ENCODE peak calls at places on chromosomes 6 and 20, in eight cellular contexts. G is astrocyte of the spinal cord, J is H9, W is right atrium auricular region, A is fibroblast of the aortic adventitia, D is foreskin fibroblast, N is AG04450, U is fibroblast of lung. H is an unnamed sample.

GRCh38 chr6:22448311-22448711 is 121.1 kb upstream of the HDGFL1 start:
- DNase-seq in W (no peak), D (peak), A (peak), J (no peak), U (peak), G (peak), N (peak), H (peak)

GRCh38 chr6:1336246-1336843 is 24.4 kb downstream of the FOXQ1 start:
- DNase-seq in J (peak), D (no peak), N (no peak), W (no peak), U (no peak), G (no peak), A (no peak), H (no peak)

GRCh38 chr6:34065470-34066283 is 80.2 kb downstream of the GRM4 start:
- DNase-seq in J (no peak), D (no peak), A (peak), U (no peak), W (no peak), G (no peak), N (no peak), H (no peak)

GRCh38 chr20:1390552-1391403 is 2.1 kb downstream of the FKBP1A start:
- DNase-seq in G (no peak), A (no peak), W (no peak), N (no peak), D (no peak), U (no peak), J (no peak), H (no peak)

GRCh38 chr6:20483902-20484497 is 50.3 kb upstream of the CDKAL1 start:
- DNase-seq in D (peak), N (no peak), G (no peak), U (no peak), W (no peak), J (no peak), A (no peak), H (no peak)

GRCh38 chr6:125639621-125640020 is 109.8 kb upstream of the HEY2 start:
- DNase-seq in W (no peak), U (no peak), D (no peak), A (no peak), J (no peak), N (no peak), G (no peak), H (no peak)

GRCh38 chr6:36692220-36692619 is 5.4 kb upstream of the RAB44 start:
- DNase-seq in U (no peak), A (no peak), J (no peak), W (no peak), G (no peak), N (no peak), D (no peak), H (no peak)

GRCh38 chr6:140923048-140923447 is 1209.7 kb upstream of the GJE1 start:
- DNase-seq in A (peak), G (peak), N (no peak), U (no peak), W (no peak), J (no peak), D (no peak), H (no peak)

GRCh38 chr20:46757754-46758678 is 48.6 kb downstream of the SLC2A10 start:
- DNase-seq in J (peak), D (peak), A (peak), W (no peak), G (peak), N (no peak), U (peak), H (no peak)

GRCh38 chr20:10125757-10126156 is 91.0 kb downstream of the ANKEF1 start:
- DNase-seq in A (peak), N (no peak), G (peak), D (peak), W (no peak), J (no peak), U (peak), H (no peak)

GRCh38 chr6:25219581-25220249 is 59.5 kb upstream of the CARMIL1 start:
- DNase-seq in J (no peak), U (no peak), A (no peak), W (no peak), D (no peak), N (no peak), G (no peak), H (no peak)

GRCh38 chr6:155495011-155495768 is 39.6 kb upstream of the NOX3 start:
- DNase-seq in N (peak), U (peak), D (peak), G (peak), J (peak), W (peak), A (peak), H (peak)

GRCh38 chr20:58800134-58800650 is 50.5 kb downstream of the GNAS-AS1 start:
- DNase-seq in A (no peak), D (no peak), U (peak), G (no peak), W (no peak), N (no peak), J (no peak), H (no peak)

GRCh38 chr6:41637179-41638001 is 878 bp upstream of the MDFI start:
- DNase-seq in D (no peak), U (no peak), A (no peak), G (no peak), N (no peak), W (no peak), J (peak), H (no peak)

GRCh38 chr6:90296346-90297123 is at the start of gene BACH2:
- DNase-seq in G (peak), D (peak), N (peak), U (peak), J (peak), W (peak), A (peak), H (peak)

GRCh38 chr6:139577991-139578604 is 203.7 kb upstream of the CITED2 start:
- DNase-seq in W (no peak), J (no peak), D (peak), G (peak), A (peak), N (peak), U (peak), H (peak)

GRCh38 chr20:9156529-9157280 is 87.8 kb downstream of the PLCB4 start:
- DNase-seq in U (no peak), D (no peak), G (no peak), N (no peak), A (no peak), W (no peak), J (no peak), H (no peak)

GRCh38 chr6:167303660-167304625 is 12.8 kb downstream of the UNC93A start:
- DNase-seq in A (no peak), N (no peak), D (no peak), W (no peak), J (no peak), U (no peak), G (no peak), H (no peak)

GRCh38 chr6:156778615-156779205 is 1.5 kb downstream of the ARID1B start:
- DNase-seq in G (peak), U (peak), W (no peak), N (no peak), J (peak), D (peak), A (peak), H (no peak)

GRCh38 chr6:13847651-13848050 is 33.3 kb upstream of the MCUR1 start:
- DNase-seq in U (no peak), J (peak), G (no peak), D (no peak), A (no peak), W (no peak), N (no peak), H (no peak)

GRCh38 chr6:157227202-157228166 is 95.8 kb downstream of the TMEM242 start:
- DNase-seq in G (no peak), U (no peak), N (no peak), W (peak), J (no peak), A (no peak), D (no peak), H (no peak)

GRCh38 chr6:70281923-70282902 is 20.7 kb downstream of the COL9A1 start:
- DNase-seq in W (no peak), A (no peak), U (no peak), G (no peak), N (no peak), J (peak), D (no peak), H (no peak)

GRCh38 chr6:46927066-46927465 is 5.3 kb upstream of the ADGRF5 start:
- DNase-seq in W (no peak), N (no peak), J (no peak), A (peak), G (no peak), U (peak), D (no peak), H (no peak)

GRCh38 chr20:61813791-61814190 is 251.9 kb downstream of the TAF4 start:
- DNase-seq in W (no peak), D (no peak), U (no peak), G (no peak), J (no peak), N (no peak), A (no peak), H (no peak)

GRCh38 chr6:45253457-45253856 is 74.7 kb upstream of the RUNX2 start:
- DNase-seq in U (no peak), N (no peak), D (no peak), J (no peak), A (no peak), W (no peak), G (no peak), H (no peak)

GRCh38 chr20:45229264-45230056 is 8.3 kb downstream of the SEMG2 start:
- DNase-seq in J (peak), W (no peak), A (no peak), D (no peak), N (no peak), G (no peak), U (no peak), H (no peak)

GRCh38 chr6:37783025-37783825 is 36.3 kb upstream of the ZFAND3 start:
- DNase-seq in G (peak), D (no peak), J (peak), N (no peak), W (no peak), U (peak), A (peak), H (no peak)

GRCh38 chr20:44495257-44495656 is 19.6 kb downstream of the TTPAL start:
- DNase-seq in G (peak), N (no peak), A (peak), U (peak), D (peak), W (no peak), J (no peak), H (no peak)

GRCh38 chr6:112600168-112600567 is 253.0 kb downstream of the RFPL4B start:
- DNase-seq in U (no peak), W (no peak), D (no peak), J (no peak), N (no peak), G (no peak), A (no peak), H (no peak)
- TF ChIP-seq CTCF in U (no peak), W (no peak), D (no peak), J (peak), N (peak), G (peak), A (no peak), H (no peak)

GRCh38 chr6:118651282-118652050 is at the start of gene CEP85L:
- DNase-seq in U (peak), G (peak), W (peak), J (peak), N (peak), D (peak), A (peak), H (peak)
- TF ChIP-seq CTCF in U (no peak), G (no peak), W (no peak), J (no peak), N (no peak), D (no peak), A (no peak), H (no peak)

DNA sequence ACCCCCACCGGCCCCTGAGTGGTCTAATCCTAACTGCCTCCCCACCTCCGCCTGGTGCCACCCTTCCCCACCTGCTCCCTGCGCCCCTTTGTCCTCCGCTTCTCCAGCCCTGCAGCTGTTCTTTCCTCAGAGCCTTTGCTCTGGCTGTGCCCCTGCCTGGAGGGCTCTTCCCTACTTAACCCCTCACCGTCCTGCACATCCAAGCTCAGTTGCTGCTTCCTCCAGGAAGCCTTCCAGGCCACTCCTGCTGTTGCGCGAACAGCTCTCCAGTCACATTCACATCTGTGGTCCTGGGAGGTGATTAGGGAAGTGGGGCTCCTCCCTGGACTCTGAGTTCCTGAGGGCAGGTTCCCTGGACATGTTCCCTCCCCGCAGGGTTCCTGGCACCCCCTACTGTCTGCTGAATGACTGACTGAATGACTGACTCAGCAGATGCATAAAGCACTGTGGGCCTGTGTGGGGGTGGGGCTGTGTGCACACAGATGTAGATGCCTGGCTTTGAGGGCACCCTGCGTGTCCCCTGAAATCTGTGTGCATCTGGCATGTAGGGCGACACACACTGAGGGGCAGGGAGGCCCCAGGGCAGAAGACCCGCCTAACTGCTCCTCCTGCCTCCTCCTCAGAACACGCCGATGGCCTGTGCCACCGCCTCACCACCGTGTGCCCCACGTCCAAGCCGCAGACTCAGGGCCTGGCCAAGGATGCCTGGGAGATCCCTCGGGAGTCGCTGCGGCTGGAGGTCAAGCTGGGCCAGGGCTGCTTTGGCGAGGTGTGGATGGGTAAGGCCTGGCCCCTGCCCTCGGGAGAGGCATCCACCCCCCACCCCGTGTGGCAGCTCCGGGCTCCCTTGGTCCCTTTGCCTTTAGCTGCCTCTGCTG is 51.4 kb downstream of the SRC start:
- DNase-seq in J (no peak), U (peak), W (no peak), D (no peak), G (peak), A (no peak), N (no peak), H (no peak)
- TF ChIP-seq CTCF in J (no peak), U (no peak), W (no peak), D (no peak), G (peak), A (no peak), N (no peak), H (no peak)

GRCh38 chr6:52696418-52696817 is 25.5 kb downstream of the TMEM14A start:
- DNase-seq in W (no peak), N (no peak), G (no peak), J (no peak), A (no peak), U (no peak), D (no peak), H (no peak)
- TF ChIP-seq CTCF in W (no peak), N (no peak), G (no peak), J (no peak), A (no peak), U (no peak), D (no peak), H (no peak)